ENCODE peak calls at places on chromosomes 12 and 14, in six cellular contexts. Q is CD4-positive, alpha-beta memory T cell; P is PC-9; N is neuronal stem cell; Y is endothelial cell of umbilical vein; I is ovary. E is an unnamed sample.
A peak's percentile ranks its signal among the peaks of the same experiment; 100 is the strongest.

GRCh38 chr12:108519558-108519957 is 4.5 kb downstream of the FICD start:
- DNase-seq in Q (no peak), P (no peak), N (no peak), Y (no peak), I (no peak), E (no peak)

GRCh38 chr12:78096909-78097597 is 266.4 kb downstream of the NAV3 start:
- DNase-seq in Q (no peak), P (no peak), N (no peak), Y (peak; percentile 19), I (no peak), E (peak; percentile 33)

GRCh38 chr14:63996575-63997220 is 143.9 kb downstream of the SYNE2 start:
- DNase-seq in Q (no peak), P (no peak), N (no peak), Y (peak; percentile 16), I (no peak), E (peak; percentile 51)

GRCh38 chr14:104183796-104184195 is 45.4 kb downstream of the KIF26A start:
- DNase-seq in Q (no peak), P (no peak), N (no peak), Y (no peak), I (no peak), E (no peak)

GRCh38 chr14:68466491-68466977 is 326.3 kb downstream of the ZFP36L1 start:
- DNase-seq in Q (no peak), P (peak; percentile 65), N (no peak), Y (peak; percentile 61), I (no peak), E (peak; percentile 79)

GRCh38 chr12:67891566-67891965 is 97.7 kb upstream of the IFNG-AS1 start:
- DNase-seq in Q (no peak), P (no peak), N (no peak), Y (no peak), I (no peak), E (no peak)

GRCh38 chr12:54933381-54933780 is 51.2 kb downstream of the TESPA1 start:
- DNase-seq in Q (no peak), P (no peak), N (no peak), Y (no peak), I (no peak), E (peak; percentile 17)

GRCh38 chr12:130715996-130716917 is at the start of gene RIMBP2:
- DNase-seq in Q (no peak), P (no peak), N (peak; percentile 68), Y (no peak), I (peak; percentile 35), E (peak; percentile 28)

GRCh38 chr14:45177081-45177480 is 41.4 kb downstream of the FANCM start:
- DNase-seq in Q (no peak), P (no peak), N (no peak), Y (no peak), I (no peak), E (peak; percentile 12)
- H3K27ac ChIP-seq in Q (no peak overlapping the region), P (no peak overlapping the region), N (no peak overlapping the region), Y (no peak overlapping the region), I (no peak overlapping the region), E (peak overlapping the region; percentile 51)

GRCh38 chr12:79422060-79422812 is 268.5 kb downstream of the PAWR start:
- DNase-seq in Q (no peak), P (no peak), N (no peak), Y (peak; percentile 60), I (no peak), E (no peak)
- H3K27ac ChIP-seq in Q (no peak overlapping the region), P (no peak overlapping the region), N (no peak overlapping the region), Y (peak overlapping the region; percentile 97), I (no peak overlapping the region), E (peak overlapping the region; percentile 59)

GRCh38 chr12:12845794-12846243 is 32.7 kb downstream of the DDX47 start:
- DNase-seq in Q (no peak), P (no peak), N (no peak), Y (no peak), I (no peak), E (no peak)
- H3K27ac ChIP-seq in Q (no peak overlapping the region), P (no peak overlapping the region), N (no peak overlapping the region), Y (no peak overlapping the region), I (no peak overlapping the region), E (no peak overlapping the region)

DNA sequence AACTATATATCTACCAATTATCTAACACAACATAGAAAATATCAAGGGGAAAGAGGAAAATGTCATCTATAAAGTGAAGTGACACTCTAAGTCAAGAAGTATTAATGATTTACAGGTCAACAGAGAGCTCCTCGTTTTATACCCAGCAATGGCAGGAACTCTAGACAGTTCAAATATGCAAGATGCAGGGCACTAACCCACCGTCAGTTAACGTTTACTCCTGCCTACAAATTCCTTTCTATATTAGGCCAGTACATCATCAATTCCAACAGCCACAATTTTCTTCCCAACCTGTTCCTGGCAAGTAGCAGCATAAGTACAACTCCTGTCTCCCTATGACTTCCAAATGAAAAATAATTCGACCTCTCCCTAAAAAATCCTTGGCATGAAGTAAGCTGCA is 9.0 kb upstream of the KANSL2 start:
- DNase-seq in Q (no peak), P (no peak), N (no peak), Y (no peak), I (no peak), E (no peak)
- H3K27ac ChIP-seq in Q (no peak overlapping the region), P (no peak overlapping the region), N (no peak overlapping the region), Y (no peak overlapping the region), I (no peak overlapping the region), E (no peak overlapping the region)

E was measured in brain microvascular endothelial cell.